ENCODE peak calls at places on chromosome 1, in nine cellular contexts. D is transverse colon, C is uterus, N is IMR-90, W is heart left ventricle, F is GM12892, M is adrenal gland, K is ovary, L is tibial nerve. I is an unnamed sample.

GRCh38 chr1:3590951-3591865 is 20.1 kb downstream of the MEGF6 start:
- DNase-seq in D (no peak), M (no peak), L (no peak), N (no peak), K (no peak), W (no peak), F (no peak), C (no peak), I (no peak)

GRCh38 chr1:154943649-154944421 is 7.3 kb upstream of the PMVK start:
- DNase-seq in C (no peak), N (peak; percentile 12), K (no peak), M (no peak), F (no peak), L (peak; percentile 27), D (peak; percentile 56), W (no peak), I (no peak)

GRCh38 chr1:41078193-41078592 is 56.7 kb upstream of the SLFNL1 start:
- DNase-seq in K (no peak), M (no peak), F (no peak), W (no peak), C (no peak), D (no peak), L (no peak), N (no peak), I (no peak)

GRCh38 chr1:107273515-107273914 is 132.7 kb downstream of the NTNG1 start:
- DNase-seq in F (no peak), M (no peak), D (no peak), L (no peak), K (no peak), N (no peak), C (no peak), W (no peak), I (no peak)

GRCh38 chr1:202806845-202807366 is 1.3 kb downstream of the KDM5B start:
- DNase-seq in F (peak; percentile 35), K (peak; percentile 22), D (no peak), W (peak; percentile 25), C (peak; percentile 25), L (no peak), N (no peak), M (no peak), I (no peak)

GRCh38 chr1:41241748-41242644 is at the start of gene SCMH1:
- DNase-seq in D (peak; percentile 56), M (peak; percentile 54), N (peak; percentile 12), L (peak; percentile 14), W (peak; percentile 50), C (peak; percentile 53), K (peak; percentile 53), F (peak; percentile 69), I (peak; percentile 67)

GRCh38 chr1:204826970-204827369 is 43.7 kb upstream of the NFASC start:
- DNase-seq in F (peak; percentile 38), W (no peak), N (no peak), C (no peak), D (no peak), M (no peak), L (no peak), K (no peak), I (no peak)

GRCh38 chr1:52706136-52706670 is 8.1 kb upstream of the COA7 start:
- DNase-seq in F (no peak), D (no peak), K (no peak), W (no peak), L (no peak), N (no peak), M (no peak), C (no peak), I (no peak)

GRCh38 chr1:229579101-229579651 is 20.7 kb upstream of the ABCB10 start:
- DNase-seq in K (no peak), D (no peak), N (peak; percentile 24), M (peak; percentile 55), F (peak; percentile 13), C (peak; percentile 24), W (peak; percentile 67), L (peak; percentile 34), I (no peak)

GRCh38 chr1:32066489-32066873 is 6.3 kb upstream of the TMEM39B start:
- DNase-seq in F (no peak), L (peak; percentile 80), M (peak; percentile 85), N (peak; percentile 79), C (no peak), D (peak; percentile 52), K (peak; percentile 31), W (peak; percentile 71), I (no peak)

GRCh38 chr1:56676571-56677035 is 31.5 kb downstream of the PRKAA2 start:
- DNase-seq in K (no peak), C (no peak), W (no peak), N (peak; percentile 95), F (no peak), M (no peak), L (no peak), D (no peak), I (peak; percentile 47)

GRCh38 chr1:59543211-59543668 is 246.3 kb downstream of the FGGY start:
- DNase-seq in L (no peak), M (no peak), N (no peak), D (no peak), W (no peak), K (no peak), F (no peak), C (no peak), I (no peak)

GRCh38 chr1:203888807-203889251 is 27.4 kb downstream of the SNRPE start:
- DNase-seq in K (no peak), N (peak; percentile 61), C (no peak), L (no peak), D (no peak), M (no peak), W (no peak), F (no peak), I (peak; percentile 29)

GRCh38 chr1:183685112-183685713 is 32.1 kb upstream of the APOBEC4 start:
- DNase-seq in N (peak; percentile 56), K (no peak), D (no peak), F (peak; percentile 21), C (no peak), L (peak; percentile 29), M (peak; percentile 30), W (no peak), I (no peak)

GRCh38 chr1:12760256-12760795 is 13.2 kb upstream of the PRAMEF12 start:
- DNase-seq in M (no peak), F (no peak), D (no peak), K (no peak), C (no peak), N (no peak), W (no peak), L (no peak), I (no peak)

GRCh38 chr1:11806307-11806936 is 431 bp downstream of the CLCN6 start:
- DNase-seq in F (peak; percentile 78), N (peak; percentile 21), M (peak; percentile 52), W (peak; percentile 46), C (no peak), D (no peak), K (peak; percentile 16), L (no peak), I (no peak)

GRCh38 chr1:156020293-156021086 is at the start of gene SSR2:
- DNase-seq in C (peak; percentile 85), W (peak; percentile 91), M (peak; percentile 89), D (peak; percentile 92), K (peak; percentile 83), L (peak; percentile 87), F (peak; percentile 91), N (peak; percentile 92), I (peak; percentile 93)
- TF ChIP-seq POLR2A in C (peak; percentile 44), W (no peak), M (peak; percentile 56), D (peak; percentile 45), K (peak; percentile 59), L (no peak), F (peak; percentile 88), N (peak; percentile 87), I (peak; percentile 97)

DNA sequence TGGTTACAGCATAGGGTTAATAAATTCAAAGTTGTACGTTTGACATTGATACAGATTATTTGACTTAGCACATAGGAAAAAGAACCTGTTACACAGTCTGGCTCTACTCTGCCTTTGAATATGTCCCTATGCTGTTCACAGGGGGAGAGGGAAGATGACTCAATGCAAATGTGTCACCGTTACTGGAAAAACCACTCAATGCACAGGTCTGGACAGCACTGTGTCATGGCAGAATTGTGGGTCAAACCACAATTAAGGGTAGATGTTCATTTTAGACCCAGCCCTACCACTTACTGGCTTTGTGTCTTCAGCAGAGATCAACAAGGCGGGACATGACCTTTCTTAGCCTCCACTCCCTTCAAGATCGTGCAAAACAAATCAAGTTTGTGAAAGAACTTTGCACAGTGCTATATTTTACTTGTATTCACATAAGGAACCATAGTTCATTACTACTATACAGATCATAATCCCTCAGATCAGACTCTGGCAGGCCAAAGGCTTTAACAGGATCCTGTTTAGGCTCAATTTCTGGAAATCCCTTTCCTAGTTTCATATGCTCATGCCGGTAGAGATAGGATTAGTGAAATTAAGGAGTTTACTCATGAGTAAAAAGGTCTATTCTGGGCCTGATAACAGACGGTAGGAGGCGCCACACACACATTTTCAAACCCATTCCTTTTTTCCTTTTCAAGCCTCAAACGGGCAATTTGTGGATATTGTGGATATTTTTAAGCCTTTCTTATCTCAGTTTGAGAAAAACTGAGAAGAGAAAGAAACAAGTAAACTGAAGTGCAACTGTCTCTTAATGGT is 22.0 kb downstream of the EIF2D start:
- DNase-seq in M (no peak), F (no peak), K (no peak), C (no peak), N (peak; percentile 80), L (no peak), D (no peak), W (no peak), I (peak; percentile 76)
- TF ChIP-seq POLR2A in M (no peak), F (no peak), K (no peak), C (no peak), N (no peak), L (no peak), D (no peak), W (no peak), I (no peak)

DNA sequence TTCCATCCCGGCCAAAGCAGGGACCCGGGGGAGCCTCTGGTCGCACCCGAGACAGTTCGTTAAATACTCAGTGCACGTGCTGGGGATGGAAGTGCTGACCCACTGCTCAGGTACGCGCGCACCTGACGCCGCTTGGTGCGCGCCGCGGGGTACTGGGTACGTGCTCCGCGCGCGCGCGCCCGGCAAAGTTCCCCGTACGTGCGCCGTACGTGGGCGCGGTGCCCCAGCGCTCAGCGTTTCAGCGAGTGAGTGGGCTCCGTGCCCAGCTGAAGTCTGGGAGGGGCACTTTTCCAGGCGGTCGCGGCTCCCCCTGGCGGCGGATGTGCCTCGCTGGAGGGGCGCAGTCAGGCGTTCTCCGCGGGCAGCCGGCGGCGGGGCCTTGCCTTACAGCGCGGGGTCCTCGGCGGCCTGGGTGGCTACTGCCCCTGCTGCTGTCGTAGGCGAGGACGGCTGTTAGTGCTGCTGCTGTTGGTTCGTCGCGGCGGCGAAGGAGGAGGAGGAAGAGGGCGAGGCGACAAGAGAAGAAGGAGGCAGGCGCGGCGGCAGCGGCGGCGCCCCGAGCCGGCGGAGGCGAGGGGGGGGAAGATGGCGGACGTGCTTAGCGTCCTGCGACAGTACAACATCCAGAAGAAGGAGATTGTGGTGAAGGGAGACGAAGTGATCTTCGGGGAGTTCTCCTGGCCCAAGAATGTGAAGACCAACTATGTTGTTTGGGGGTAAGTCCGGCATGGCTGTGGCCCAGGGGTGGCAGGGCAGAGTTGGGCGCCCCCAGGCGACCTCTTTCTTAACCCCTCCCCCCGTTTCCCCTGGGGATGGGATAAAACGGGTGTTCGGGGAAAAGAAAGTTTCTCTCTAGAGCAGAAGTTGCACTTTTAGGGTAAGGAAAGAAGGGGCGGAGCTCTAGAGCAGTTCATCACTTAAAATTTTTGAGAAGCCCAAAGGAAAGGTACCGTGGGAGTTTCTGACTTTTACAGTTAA is at the start of gene CDC73:
- DNase-seq in D (peak; percentile 99), F (peak; percentile 77), M (peak; percentile 98), K (peak; percentile 96), W (peak; percentile 97), L (peak; percentile 94), C (peak; percentile 98), N (peak; percentile 95), I (peak; percentile 73)
- TF ChIP-seq POLR2A in D (peak; percentile 95), F (peak; percentile 89), M (peak; percentile 98), K (peak; percentile 63), W (no peak), L (peak; percentile 78), C (peak; percentile 88), N (peak; percentile 91), I (peak; percentile 96)

GRCh38 chr1:109824349-109825115 is 60.8 kb upstream of the EPS8L3 start:
- DNase-seq in D (no peak), N (no peak), L (no peak), F (no peak), M (no peak), K (no peak), C (no peak), W (no peak), I (no peak)
- TF ChIP-seq POLR2A in D (no peak), N (no peak), L (no peak), F (no peak), M (no peak), K (no peak), C (no peak), W (no peak), I (no peak)

I was measured in H54.